ENCODE peak calls at places on chromosomes 6 and 20, in five cellular contexts. M is A549, I is GM12878, P is HepG2, F is K562. B is an unnamed sample.

GRCh38 chr6:37309692-37310091 is 44.1 kb upstream of the RNF8 start:
- DNase-seq in M (no peak), F (no peak), I (no peak), P (no peak), B (no peak)

GRCh38 chr6:85077098-85077497 is 312.7 kb upstream of the TBX18 start:
- DNase-seq in I (no peak), F (no peak), P (no peak), M (no peak), B (no peak)

GRCh38 chr6:31768717-31769257 is 6.3 kb downstream of the SAPCD1 start:
- DNase-seq in M (no peak), I (no peak), P (no peak), F (no peak), B (no peak)

GRCh38 chr6:157561037-157561790 is 180.2 kb downstream of the ZDHHC14 start:
- DNase-seq in I (peak), F (no peak), P (no peak), M (no peak), B (no peak)

GRCh38 chr6:44388135-44388487 is 605 bp downstream of the CDC5L start:
- DNase-seq in F (no peak), P (no peak), I (peak), M (no peak), B (no peak)

GRCh38 chr6:1527098-1527497 is 82.6 kb upstream of the FOXC1 start:
- DNase-seq in P (no peak), F (no peak), M (no peak), I (no peak), B (no peak)

GRCh38 chr6:37103169-37104039 is 66.5 kb upstream of the PIM1 start:
- DNase-seq in M (peak), P (peak), F (peak), I (no peak), B (no peak)

GRCh38 chr6:11919771-11920440 is 92.2 kb upstream of the HIVEP1 start:
- DNase-seq in F (no peak), I (no peak), P (no peak), M (no peak), B (no peak)

GRCh38 chr6:30556714-30556963 is 350 bp upstream of the GNL1 start:
- DNase-seq in F (no peak), M (no peak), I (no peak), P (no peak), B (no peak)

GRCh38 chr6:23601811-23602340 is 524.1 kb upstream of the NRSN1 start:
- DNase-seq in M (no peak), I (no peak), F (no peak), P (no peak), B (no peak)

GRCh38 chr6:107763959-107764358 is 60.2 kb downstream of the SCML4 start:
- DNase-seq in M (no peak), P (no peak), F (no peak), I (no peak), B (no peak)

GRCh38 chr20:39893013-39893685 is 795.9 kb downstream of the MAFB start:
- DNase-seq in M (no peak), I (no peak), P (no peak), F (no peak), B (no peak)

GRCh38 chr6:31090973-31091364 is 21.4 kb downstream of the C6orf15 start:
- DNase-seq in M (no peak), I (no peak), F (no peak), P (no peak), B (no peak)

GRCh38 chr6:165585060-165585459 is 78.0 kb downstream of the PDE10A start:
- DNase-seq in I (no peak), M (peak), P (no peak), F (no peak), B (no peak)

GRCh38 chr6:42396720-42397119 is 55.0 kb downstream of the TRERF1 start:
- DNase-seq in F (no peak), I (no peak), M (no peak), P (no peak), B (no peak)

GRCh38 chr6:156427345-156427744 is 349.8 kb upstream of the ARID1B start:
- DNase-seq in I (no peak), P (no peak), M (peak), F (no peak), B (no peak)

GRCh38 chr6:169959129-169960002 is 207.9 kb downstream of the ERMARD start:
- DNase-seq in F (no peak), I (no peak), P (no peak), M (no peak), B (peak)

GRCh38 chr20:32139947-32140346 is 30.4 kb downstream of the TM9SF4 start:
- DNase-seq in M (no peak), P (no peak), I (peak), F (no peak), B (no peak)

GRCh38 chr6:47767102-47767501 is 14.7 kb upstream of the OPN5 start:
- DNase-seq in P (no peak), M (no peak), F (no peak), I (no peak), B (no peak)

GRCh38 chr6:123316733-123317323 is 319.9 kb downstream of the TRDN start:
- DNase-seq in I (no peak), M (peak), P (peak), F (peak), B (no peak)

GRCh38 chr6:133892444-133893323 is 3.8 kb downstream of the TCF21 start:
- DNase-seq in F (no peak), P (no peak), I (no peak), M (no peak), B (no peak)

GRCh38 chr20:23441850-23442313 is 2.4 kb downstream of the CSTL1 start:
- DNase-seq in F (peak), M (peak), P (peak), I (peak), B (peak)

GRCh38 chr6:30743099-30744053 is 889 bp upstream of the FLOT1 start:
- DNase-seq in M (no peak), F (peak), I (no peak), P (no peak), B (no peak)

GRCh38 chr6:16316741-16317251 is 78.4 kb downstream of the GMPR start:
- DNase-seq in P (peak), F (peak), M (peak), I (no peak), B (no peak)

GRCh38 chr6:43248107-43248506 is 4.8 kb downstream of the TTBK1 start:
- DNase-seq in M (no peak), I (no peak), P (no peak), F (no peak), B (no peak)

GRCh38 chr6:113433506-113433991 is 423.6 kb upstream of the MARCKS start:
- DNase-seq in I (no peak), M (peak), P (peak), F (no peak), B (no peak)

GRCh38 chr6:156719720-156720563 is 57.2 kb upstream of the ARID1B start:
- DNase-seq in I (peak), P (peak), M (peak), F (peak), B (peak)

GRCh38 chr6:154590770-154591169 is 80.3 kb upstream of the CNKSR3 start:
- DNase-seq in I (no peak), M (no peak), P (no peak), F (no peak), B (no peak)

GRCh38 chr6:93417421-93417996 is 1.9 kb downstream of the EPHA7 start:
- DNase-seq in F (no peak), M (peak), I (no peak), P (no peak), B (no peak)

GRCh38 chr6:168043193-168043847 is 35.7 kb downstream of the FRMD1 start:
- DNase-seq in M (no peak), I (no peak), P (no peak), F (no peak), B (no peak)

GRCh38 chr6:40391851-40392595 is 195.1 kb downstream of the LRFN2 start:
- DNase-seq in M (no peak), P (no peak), F (no peak), I (no peak), B (peak)

GRCh38 chr20:59151820-59152219 is 11.8 kb upstream of the ZNF831 start:
- DNase-seq in F (no peak), I (no peak), M (no peak), P (no peak), B (no peak)

GRCh38 chr6:26552640-26553189 is 14.5 kb downstream of the HMGN4 start:
- DNase-seq in P (no peak), M (no peak), I (no peak), F (no peak), B (no peak)

GRCh38 chr6:16498237-16498636 is 259.9 kb downstream of the GMPR start:
- DNase-seq in F (no peak), I (no peak), M (no peak), P (no peak), B (no peak)

GRCh38 chr6:55528624-55529023 is 50.4 kb downstream of the HMGCLL1 start:
- DNase-seq in I (peak), F (no peak), P (peak), M (peak), B (no peak)

GRCh38 chr6:26607434-26608230 is 10.9 kb downstream of the ABT1 start:
- DNase-seq in M (peak), F (peak), I (no peak), P (peak), B (no peak)

GRCh38 chr6:138965971-138966370 is 22.1 kb downstream of the REPS1 start:
- DNase-seq in M (no peak), I (no peak), F (no peak), P (no peak), B (no peak)

GRCh38 chr6:51514396-51515051 is 572.9 kb downstream of the PKHD1 start:
- DNase-seq in F (no peak), M (no peak), I (no peak), P (no peak), B (no peak)

GRCh38 chr20:17652411-17652810 is 29.6 kb downstream of the RRBP1 start:
- DNase-seq in P (no peak), F (no peak), M (no peak), I (no peak), B (no peak)
- TF ChIP-seq MAX in P (no peak), F (no peak), M (no peak), I (no peak), B (no peak)

GRCh38 chr20:52937701-52938100 is 34.5 kb upstream of the TSHZ2 start:
- DNase-seq in I (no peak), F (no peak), P (peak), M (peak), B (no peak)
- TF ChIP-seq USF2 in I (no peak), F (no peak), P (no peak), M (no peak), B (no peak)

GRCh38 chr20:57025666-57026065 is 240.8 kb downstream of the BMP7 start:
- DNase-seq in P (no peak), F (no peak), M (no peak), I (no peak), B (no peak)

GRCh38 chr20:57025261-57025660 is 241.2 kb downstream of the BMP7 start:
- DNase-seq in M (no peak), I (no peak), P (no peak), F (no peak), B (no peak)

GRCh38 chr20:57030611-57031600 is 235.5 kb downstream of the BMP7 start:
- DNase-seq in P (no peak), M (no peak), F (no peak), I (no peak), B (no peak)

GRCh38 chr20:57024849-57025248 is 241.6 kb downstream of the BMP7 start:
- DNase-seq in I (no peak), M (no peak), F (no peak), P (no peak), B (no peak)

DNA sequence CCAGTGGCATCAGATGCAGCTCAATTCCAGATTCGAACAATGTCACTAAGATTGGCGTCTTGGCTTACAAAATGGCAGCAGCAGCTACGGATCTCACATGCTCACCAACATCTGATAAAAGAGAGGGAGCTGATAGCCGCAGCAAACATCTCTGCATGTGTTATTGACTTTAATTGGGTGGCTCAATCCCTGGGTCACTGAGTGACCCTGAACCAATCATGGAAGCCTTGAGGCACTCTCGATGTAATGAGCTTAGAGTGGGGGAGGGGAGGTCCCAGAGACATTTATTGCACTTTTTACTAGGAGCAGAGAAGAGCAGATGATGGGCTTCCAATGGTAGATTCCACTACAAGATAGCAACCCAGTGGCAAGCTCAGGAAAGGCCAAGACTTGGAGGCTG is 238.7 kb downstream of the BMP7 start:
- DNase-seq in P (no peak), F (no peak), M (no peak), I (no peak), B (no peak)
- TF ChIP-seq HDAC2 in P (no peak), F (no peak), M (no peak), I (no peak), B (no peak)

GRCh38 chr6:10733151-10733715 is 10.4 kb downstream of the TMEM14C start:
- DNase-seq in M (no peak), F (no peak), I (no peak), P (no peak), B (no peak)
- TF ChIP-seq MAX in M (no peak), F (no peak), I (no peak), P (no peak), B (no peak)

DNA sequence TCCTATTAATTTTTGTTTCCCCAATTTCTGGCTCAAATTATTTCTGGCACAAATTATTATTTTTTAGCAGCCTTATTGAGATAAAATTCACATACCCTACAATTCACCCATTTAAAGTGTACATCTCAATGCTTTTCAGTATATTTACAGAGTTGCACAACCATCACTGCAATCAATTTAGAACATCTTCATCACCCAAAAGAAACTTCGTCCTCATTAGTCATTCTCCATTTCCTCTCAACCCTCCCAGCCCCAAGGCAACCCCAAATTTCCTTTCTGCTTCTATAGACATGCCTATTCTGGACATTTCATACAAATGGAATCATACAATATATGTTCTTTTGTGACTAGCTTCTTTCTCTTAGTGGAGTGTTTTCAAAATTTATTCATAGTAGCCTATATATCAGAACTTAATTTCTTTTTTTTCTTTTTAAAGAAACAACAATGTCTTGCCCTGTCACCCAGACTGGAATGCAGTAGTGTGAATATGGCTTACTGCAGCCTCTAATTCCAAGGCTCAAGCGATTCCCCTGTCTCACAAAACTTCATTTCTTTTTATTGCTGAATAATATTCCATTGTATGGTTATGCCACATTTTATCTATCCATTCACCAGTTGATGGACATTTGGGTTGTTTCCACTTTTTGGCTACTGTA is 84.5 kb downstream of the DNAH8 start:
- DNase-seq in F (no peak), I (no peak), P (no peak), M (no peak), B (no peak)
- TF ChIP-seq USF2 in F (no peak), I (no peak), P (no peak), M (no peak), B (no peak)

DNA sequence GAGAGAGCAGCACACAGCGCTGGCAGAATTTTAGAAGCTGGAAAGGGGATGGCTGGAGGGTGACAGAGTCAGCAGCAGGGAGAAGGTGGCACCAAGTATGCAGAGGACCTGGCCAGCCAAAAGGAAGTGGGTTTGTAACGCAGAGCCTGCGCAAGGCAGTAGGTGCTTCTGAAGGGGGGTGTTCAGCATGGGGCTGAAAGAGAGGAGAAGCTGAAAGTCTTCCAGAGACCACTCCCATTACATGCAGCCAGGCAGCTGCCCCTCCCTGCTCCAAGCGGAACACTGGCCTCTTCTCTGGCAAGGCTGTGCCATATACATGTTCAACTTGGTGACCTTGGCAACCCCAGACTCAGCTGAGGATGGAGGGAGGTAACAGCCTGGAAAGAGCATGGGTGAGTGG is 42.1 kb upstream of the TULP1 start:
- DNase-seq in F (no peak), I (no peak), P (no peak), M (no peak), B (no peak)
- TF ChIP-seq HDAC2 in F (no peak), I (no peak), P (no peak), M (no peak), B (no peak)

GRCh38 chr6:22062807-22063408 is 233.9 kb downstream of the PRL start:
- DNase-seq in I (peak), F (no peak), M (no peak), P (no peak), B (no peak)
- TF ChIP-seq MAX in I (peak), F (no peak), M (no peak), P (no peak), B (no peak)

DNA sequence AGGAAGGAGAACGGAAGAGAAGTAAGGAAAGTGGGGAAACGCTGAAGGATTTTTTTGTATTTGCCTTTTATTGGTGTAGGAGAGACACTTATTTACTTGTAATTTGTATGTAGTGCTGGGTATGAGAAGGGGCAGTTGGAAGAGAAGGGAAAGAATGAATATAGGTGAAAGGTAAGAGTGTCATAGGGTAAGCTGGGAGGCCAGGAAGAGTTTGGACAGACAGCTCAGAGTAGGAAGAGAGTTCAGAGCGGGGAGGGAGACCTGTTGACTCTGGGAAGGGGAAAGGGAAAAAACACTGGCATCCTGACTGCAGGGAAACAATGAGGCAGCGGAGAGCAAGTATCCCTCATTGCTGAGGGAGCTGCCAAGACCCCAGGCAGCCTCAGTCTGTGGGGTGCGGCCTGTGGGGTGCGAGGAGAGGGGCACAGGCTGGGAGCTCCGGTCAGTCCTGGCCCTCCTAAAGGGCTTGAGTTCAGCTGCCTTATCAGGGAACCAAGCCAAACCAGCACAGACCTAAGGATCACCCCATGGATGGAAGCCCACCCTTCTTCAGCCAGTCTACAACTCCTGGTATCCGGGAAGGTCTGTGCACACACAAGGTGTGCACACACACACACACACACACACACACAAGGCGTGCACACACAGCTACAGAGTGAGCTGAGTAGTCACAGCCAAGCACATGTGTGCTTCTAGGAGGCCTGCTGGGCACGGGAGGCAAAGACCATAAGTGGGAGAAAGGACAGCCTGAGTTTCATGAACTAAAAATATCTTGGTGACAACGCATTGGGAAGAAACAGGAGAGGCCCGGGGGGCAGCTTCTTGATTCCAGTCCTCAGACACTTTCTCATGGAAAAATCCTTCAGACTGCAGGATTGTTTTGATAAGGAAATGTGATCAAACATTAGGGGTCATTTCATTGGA is 2.9 kb downstream of the TRAF3IP2 start:
- DNase-seq in F (no peak), P (no peak), M (no peak), I (no peak), B (no peak)
- TF ChIP-seq USF2 in F (no peak), P (no peak), M (no peak), I (no peak), B (no peak)

GRCh38 chr6:82506526-82506925 is 142.9 kb downstream of the TPBG start:
- DNase-seq in P (no peak), M (peak), F (no peak), I (no peak), B (no peak)

GRCh38 chr6:82511546-82511945 is 147.9 kb downstream of the TPBG start:
- DNase-seq in P (no peak), I (no peak), F (no peak), M (no peak), B (no peak)

GRCh38 chr6:82507112-82507511 is 143.5 kb downstream of the TPBG start:
- DNase-seq in I (peak), P (no peak), M (peak), F (no peak), B (no peak)
- TF ChIP-seq HDAC2 in I (no peak), P (no peak), M (no peak), F (no peak), B (no peak)

DNA sequence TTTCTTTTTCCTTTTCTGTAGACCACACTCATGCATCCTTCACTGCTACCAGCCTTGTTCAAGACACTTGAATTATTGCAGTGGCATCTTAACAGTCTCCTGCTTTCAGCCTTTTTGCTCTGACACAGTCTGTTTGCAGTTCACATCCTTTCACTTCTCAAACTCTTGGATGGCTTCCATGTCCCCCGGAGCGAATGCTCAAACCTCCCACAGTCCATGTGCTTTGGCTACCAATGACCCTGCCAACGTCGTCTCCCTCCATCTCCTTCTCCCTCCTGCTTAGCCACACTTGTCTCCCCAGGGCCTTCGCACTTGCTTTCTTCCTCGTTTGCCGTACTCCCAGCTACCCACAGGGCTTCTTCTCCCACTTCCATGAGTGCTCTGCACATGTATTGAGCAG is 270.0 kb upstream of the ZFP64 start:
- DNase-seq in P (no peak), I (no peak), F (no peak), M (no peak), B (no peak)
- TF ChIP-seq MAX in P (no peak), I (no peak), F (no peak), M (no peak), B (no peak)